ENCODE peak calls at places on chromosomes 11 and 22, in five cellular contexts. S is H9, V is brain microvascular endothelial cell, W is cardiac muscle cell, F is astrocyte of the spinal cord. K is an unnamed sample.

GRCh38 chr11:64233913-64234839 is at the start of gene VEGFB:
- DNase-seq in S (no peak), V (no peak), W (peak; percentile 81), F (peak; percentile 39), K (no peak)

GRCh38 chr22:19965771-19966709 is 24.4 kb upstream of the TXNRD2 start:
- DNase-seq in S (peak; percentile 59), V (no peak), W (no peak), F (no peak), K (no peak)

GRCh38 chr22:30829901-30830550 is 135.4 kb downstream of the OSBP2 start:
- DNase-seq in S (no peak), V (peak; percentile 91), W (no peak), F (peak; percentile 87), K (no peak)

GRCh38 chr22:19942071-19942885 is 660 bp upstream of the TXNRD2 start:
- DNase-seq in S (no peak), V (peak; percentile 56), W (no peak), F (peak; percentile 81), K (no peak)

GRCh38 chr11:114154271-114155047 is 94.9 kb downstream of the ZBTB16 start:
- DNase-seq in S (no peak), V (no peak), W (no peak), F (no peak), K (no peak)

GRCh38 chr22:29827091-29827490 is 11.0 kb downstream of the ASCC2 start:
- DNase-seq in S (no peak), V (peak; percentile 42), W (no peak), F (no peak), K (no peak)

GRCh38 chr22:46546466-46547178 is 9.2 kb upstream of the CELSR1 start:
- DNase-seq in S (no peak), V (peak; percentile 24), W (peak; percentile 95), F (peak; percentile 42), K (no peak)

GRCh38 chr11:92911478-92911877 is 58.0 kb upstream of the MTNR1B start:
- DNase-seq in S (no peak), V (no peak), W (no peak), F (no peak), K (no peak)

GRCh38 chr22:46681010-46681409 is 57.0 kb downstream of the CERK start:
- DNase-seq in S (no peak), V (no peak), W (no peak), F (no peak), K (no peak)

GRCh38 chr11:68461284-68461861 is 821 bp downstream of the PPP6R3 start:
- DNase-seq in S (no peak), V (no peak), W (peak; percentile 34), F (peak; percentile 62), K (no peak)

GRCh38 chr22:25282346-25282670 is 62.9 kb downstream of the CRYBB2 start:
- DNase-seq in S (no peak), V (no peak), W (peak; percentile 0), F (no peak), K (no peak)

GRCh38 chr22:27810566-27810965 is 9.0 kb upstream of the MN1 start:
- DNase-seq in S (no peak), V (no peak), W (no peak), F (no peak), K (no peak)

GRCh38 chr22:19876314-19876940 is 21.8 kb upstream of the GNB1L start:
- DNase-seq in S (no peak), V (no peak), W (no peak), F (no peak), K (peak; percentile 11)

GRCh38 chr22:49097966-49098365 is 729.7 kb downstream of the BRD1 start:
- DNase-seq in S (no peak), V (no peak), W (no peak), F (no peak), K (no peak)

GRCh38 chr22:20494978-20495860 is at the start of gene KLHL22:
- DNase-seq in S (peak; percentile 38), V (no peak), W (peak; percentile 36), F (peak; percentile 53), K (no peak)

GRCh38 chr22:39985383-39986045 is 9.2 kb upstream of the FAM83F start:
- DNase-seq in S (no peak), V (no peak), W (no peak), F (no peak), K (no peak)

K was measured in glutamatergic neuron.